ENCODE peak calls at places on chromosomes 6 and 20, in seven cellular contexts. W is GM23248, Q is AG04450, T is lung, C is psoas muscle, Z is cardiac fibroblast, B is heart left ventricle. L is an unnamed sample.

GRCh38 chr20:45407067-45407745 is 883 bp upstream of the DBNDD2 start:
- DNase-seq in W (peak), Q (no peak), T (no peak), C (peak), Z (peak), B (peak), L (peak)

GRCh38 chr20:45823949-45824835 is 2.9 kb downstream of the TNNC2 start:
- DNase-seq in W (peak), Q (no peak), T (no peak), C (peak), Z (peak), B (peak), L (no peak)

GRCh38 chr20:37453836-37454235 is 67.2 kb upstream of the NNAT start:
- DNase-seq in W (no peak), Q (no peak), T (no peak), C (no peak), Z (no peak), B (no peak), L (no peak)

GRCh38 chr6:34182751-34183531 is 37.1 kb upstream of the GRM4 start:
- DNase-seq in W (no peak), Q (no peak), T (no peak), C (no peak), Z (no peak), B (no peak), L (no peak)

GRCh38 chr6:14472964-14473363 is 355.4 kb downstream of the CD83 start:
- DNase-seq in W (peak), Q (no peak), T (no peak), C (no peak), Z (peak), B (no peak), L (no peak)

GRCh38 chr20:54137115-54137514 is 36.7 kb downstream of the CYP24A1 start:
- DNase-seq in W (peak), Q (no peak), T (no peak), C (no peak), Z (peak), B (no peak), L (no peak)

GRCh38 chr6:155247618-155248017 is 16.2 kb upstream of the CLDN20 start:
- DNase-seq in W (peak), Q (peak), T (no peak), C (no peak), Z (peak), B (no peak), L (no peak)

GRCh38 chr20:25039697-25040437 is 18.1 kb downstream of the ACSS1 start:
- DNase-seq in W (peak), Q (peak), T (peak), C (peak), Z (peak), B (peak), L (peak)

GRCh38 chr20:53402233-53403005 is 191.2 kb downstream of the ZNF217 start:
- DNase-seq in W (no peak), Q (no peak), T (no peak), C (no peak), Z (no peak), B (no peak), L (no peak)

GRCh38 chr20:61757-62156 is 25.7 kb upstream of the DEFB125 start:
- DNase-seq in W (no peak), Q (no peak), T (no peak), C (no peak), Z (no peak), B (no peak), L (no peak)

GRCh38 chr6:123808556-123808955 is 4.9 kb downstream of the NKAIN2 start:
- DNase-seq in W (no peak), Q (no peak), T (no peak), C (no peak), Z (no peak), B (no peak), L (no peak)

GRCh38 chr6:12791371-12791770 is 74.8 kb downstream of the PHACTR1 start:
- DNase-seq in W (peak), Q (no peak), T (no peak), C (no peak), Z (no peak), B (no peak), L (no peak)

GRCh38 chr6:8958894-8959511 is 523.7 kb upstream of the SLC35B3 start:
- DNase-seq in W (peak), Q (no peak), T (no peak), C (no peak), Z (no peak), B (no peak), L (no peak)

GRCh38 chr20:56788671-56789610 is 159.8 kb downstream of the TFAP2C start:
- DNase-seq in W (peak), Q (no peak), T (no peak), C (no peak), Z (no peak), B (no peak), L (no peak)

GRCh38 chr20:63061701-63062100 is 54.9 kb upstream of the BHLHE23 start:
- DNase-seq in W (no peak), Q (no peak), T (no peak), C (peak), Z (no peak), B (peak), L (no peak)

GRCh38 chr6:6699741-6700367 is 111.3 kb downstream of the LY86 start:
- DNase-seq in W (peak), Q (peak), T (peak), C (peak), Z (peak), B (peak), L (no peak)

GRCh38 chr6:70520575-70520974 is 46.2 kb upstream of the SDHAF4 start:
- DNase-seq in W (peak), Q (no peak), T (no peak), C (no peak), Z (peak), B (no peak), L (no peak)

GRCh38 chr6:35161776-35162607 is 20.9 kb upstream of the TCP11 start:
- DNase-seq in W (no peak), Q (no peak), T (no peak), C (no peak), Z (peak), B (no peak), L (no peak)

GRCh38 chr6:43437700-43438099 is 10.4 kb downstream of the ABCC10 start:
- DNase-seq in W (no peak), Q (no peak), T (no peak), C (no peak), Z (no peak), B (no peak), L (no peak)

GRCh38 chr6:158707120-158707519 is 57.3 kb downstream of the SYTL3 start:
- DNase-seq in W (peak), Q (no peak), T (peak), C (no peak), Z (peak), B (no peak), L (no peak)

GRCh38 chr6:112298021-112298745 is 43.8 kb upstream of the LAMA4 start:
- DNase-seq in W (peak), Q (peak), T (no peak), C (no peak), Z (peak), B (no peak), L (no peak)

GRCh38 chr6:31402324-31403282 is 792 bp upstream of the MICA start:
- DNase-seq in W (peak), Q (no peak), T (no peak), C (no peak), Z (peak), B (no peak), L (peak)

GRCh38 chr20:40506567-40506966 is 182.5 kb downstream of the MAFB start:
- DNase-seq in W (peak), Q (peak), T (peak), C (peak), Z (peak), B (peak), L (no peak)

GRCh38 chr20:36030143-36030542 is 61.8 kb downstream of the CNBD2 start:
- DNase-seq in W (no peak), Q (no peak), T (no peak), C (no peak), Z (peak), B (no peak), L (no peak)

GRCh38 chr6:125432968-125433367 is 131.2 kb upstream of the HDDC2 start:
- DNase-seq in W (no peak), Q (no peak), T (no peak), C (no peak), Z (no peak), B (no peak), L (no peak)

GRCh38 chr20:3521852-3522740 is 51.3 kb downstream of the ATRN start:
- DNase-seq in W (no peak), Q (no peak), T (no peak), C (no peak), Z (no peak), B (no peak), L (no peak)

DNA sequence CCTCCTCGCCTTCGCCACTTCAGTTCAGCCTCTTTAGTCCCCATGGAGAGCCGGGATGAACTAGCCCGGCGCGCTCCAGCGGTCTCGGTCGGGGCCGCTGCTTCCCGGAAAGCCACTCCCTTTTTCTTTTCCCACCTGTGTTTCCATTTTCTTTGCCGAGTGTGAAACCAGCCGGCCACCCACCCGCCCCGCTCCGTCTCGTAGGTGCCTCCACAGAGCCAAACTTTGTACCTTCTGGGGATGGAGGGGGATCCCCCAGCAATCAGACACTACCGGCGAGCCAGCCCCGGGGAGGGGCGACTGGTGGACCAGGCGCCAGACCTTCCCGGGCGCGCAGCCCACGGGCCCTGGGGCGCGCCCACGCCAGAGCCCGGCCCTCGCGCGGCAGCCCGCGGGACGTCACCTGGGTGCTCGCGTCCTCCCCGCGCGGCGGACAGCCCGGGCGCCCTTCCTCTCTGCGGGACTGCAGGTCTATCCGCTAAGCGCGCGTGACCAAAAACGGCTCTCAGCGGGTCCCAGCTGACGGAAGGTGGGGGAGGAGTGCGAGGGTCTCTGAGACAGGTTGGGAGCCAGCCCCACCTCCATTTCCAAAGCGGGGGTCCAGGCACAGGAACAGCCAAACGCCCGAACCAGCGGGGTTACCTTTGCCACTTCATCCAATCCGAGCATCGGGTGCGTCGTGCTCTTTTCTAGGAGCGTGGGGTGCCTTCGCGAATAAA is at the start of gene MCHR2:
- DNase-seq in W (peak), Q (no peak), T (no peak), C (no peak), Z (no peak), B (peak), L (no peak)
- H3K4me3 ChIP-seq in W (peak), Q (no peak), T (no peak), C (peak), Z (no peak), B (no peak), L (peak)

DNA sequence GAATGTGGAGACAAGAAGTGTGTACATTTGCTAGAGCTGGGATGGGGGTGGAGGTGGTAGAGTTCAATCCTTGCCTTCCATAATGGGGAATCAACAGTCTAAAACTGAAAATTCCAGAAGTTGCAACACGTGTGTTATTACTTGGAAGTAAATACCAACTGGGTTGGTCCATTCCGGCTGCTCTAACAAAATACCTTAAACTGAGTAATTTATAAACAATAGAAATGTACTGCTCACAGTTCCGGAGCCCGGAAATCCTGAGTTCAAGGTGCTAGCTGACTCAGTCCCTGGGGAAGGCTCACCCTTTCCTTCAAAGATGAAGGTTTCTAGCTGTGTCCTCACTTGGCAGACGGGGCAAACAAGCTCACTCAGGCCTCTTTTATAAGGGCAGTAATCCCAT is 59.0 kb downstream of the RIN2 start:
- DNase-seq in W (peak), Q (peak), T (no peak), C (no peak), Z (peak), B (no peak), L (no peak)
- H3K4me3 ChIP-seq in W (no peak), Q (no peak), T (no peak), C (no peak), Z (no peak), B (no peak), L (no peak)

DNA sequence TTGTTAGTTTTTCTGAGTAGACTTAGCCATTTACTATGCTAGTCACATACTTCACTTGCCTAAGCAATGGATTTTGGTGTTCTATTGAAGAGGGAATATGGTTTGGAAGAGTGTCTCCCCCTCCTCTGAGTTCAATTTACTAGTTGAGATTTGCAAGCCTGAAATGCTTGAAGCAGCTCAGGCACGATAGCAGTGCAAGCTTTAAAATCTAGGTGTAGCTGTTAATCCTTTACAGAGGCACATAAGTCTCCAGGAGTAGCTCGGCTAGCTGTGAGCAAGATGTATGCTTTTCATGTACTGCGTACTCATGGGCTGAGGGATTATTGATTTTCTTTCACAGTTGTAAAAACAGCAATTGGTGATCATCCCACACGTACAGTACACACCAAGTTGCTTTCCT is 745 bp downstream of the FLRT3 start:
- DNase-seq in W (peak), Q (no peak), T (no peak), C (no peak), Z (no peak), B (no peak), L (no peak)
- H3K4me3 ChIP-seq in W (peak), Q (peak), T (peak), C (peak), Z (peak), B (peak), L (peak)

DNA sequence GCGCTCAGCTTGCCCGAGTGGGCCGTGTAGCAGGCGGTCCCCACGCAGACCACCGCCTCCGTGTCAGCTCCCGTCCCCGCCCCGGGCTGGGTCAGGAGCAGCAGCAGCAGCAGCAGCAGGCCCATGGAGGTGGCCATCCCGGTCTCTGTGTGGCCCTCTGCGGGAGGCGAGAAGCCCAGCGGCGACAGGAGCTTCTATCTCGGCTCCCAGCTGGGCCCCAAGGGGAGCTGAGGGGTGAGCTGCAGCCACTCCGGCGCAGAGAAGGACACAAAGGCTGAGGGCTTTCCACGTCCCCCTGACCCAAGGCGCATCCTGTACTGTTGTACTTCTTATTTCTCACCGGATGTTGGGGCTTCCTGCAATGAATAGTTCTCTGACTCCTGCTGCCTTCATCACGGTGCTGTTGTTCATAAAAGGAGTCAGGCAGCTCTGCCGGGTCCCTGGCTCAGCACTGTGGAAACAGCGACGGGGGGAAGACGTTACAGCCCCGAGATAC is at the start of gene CD93:
- DNase-seq in W (peak), Q (no peak), T (no peak), C (no peak), Z (peak), B (peak), L (no peak)
- H3K4me3 ChIP-seq in W (no peak), Q (no peak), T (peak), C (peak), Z (no peak), B (peak), L (peak)